ENCODE peak calls at places on chromosome 20, in four cellular contexts. X is AG09309, T is natural killer cell, K is omental fat pad. Y is an unnamed sample.

GRCh38 chr20:62370115-62370806 is 3.1 kb upstream of the LAMA5 start:
- DNase-seq in X (peak; percentile 52), T (no peak), K (no peak), Y (no peak)

GRCh38 chr20:56974499-56975250 is 291.8 kb downstream of the BMP7 start:
- DNase-seq in X (peak; percentile 28), T (no peak), K (peak; percentile 47), Y (no peak)

GRCh38 chr20:38203337-38204003 is 38.4 kb upstream of the TGM2 start:
- DNase-seq in X (no peak), T (no peak), K (no peak), Y (peak; percentile 31)

GRCh38 chr20:2701671-2702081 is 9.1 kb downstream of the EBF4 start:
- DNase-seq in X (no peak), T (no peak), K (no peak), Y (no peak)

GRCh38 chr20:58019027-58019849 is 209.2 kb downstream of the ANKRD60 start:
- DNase-seq in X (peak; percentile 58), T (no peak), K (no peak), Y (no peak)

GRCh38 chr20:17500826-17501225 is 30.4 kb downstream of the BFSP1 start:
- DNase-seq in X (no peak), T (no peak), K (no peak), Y (peak; percentile 13)

GRCh38 chr20:47198254-47198671 is 158.2 kb downstream of the ZMYND8 start:
- DNase-seq in X (no peak), T (no peak), K (no peak), Y (no peak)

GRCh38 chr20:46255440-46256104 is 52.7 kb downstream of the CDH22 start:
- DNase-seq in X (no peak), T (no peak), K (peak; percentile 48), Y (no peak)

GRCh38 chr20:20802328-20802727 is 89.9 kb upstream of the RALGAPA2 start:
- DNase-seq in X (no peak), T (no peak), K (no peak), Y (no peak)

GRCh38 chr20:21509597-21510331 is 4.1 kb downstream of the NKX2-2 start:
- DNase-seq in X (peak; percentile 17), T (no peak), K (no peak), Y (no peak)

GRCh38 chr20:62062661-62063600 is 2.8 kb downstream of the TAF4 start:
- DNase-seq in X (no peak), T (no peak), K (no peak), Y (no peak)

GRCh38 chr20:62733891-62734290 is 25.3 kb downstream of the NTSR1 start:
- DNase-seq in X (no peak), T (no peak), K (no peak), Y (peak; percentile 41)

GRCh38 chr20:57563522-57563921 is 2.6 kb downstream of the PCK1 start:
- DNase-seq in X (no peak), T (no peak), K (no peak), Y (no peak)

GRCh38 chr20:14712302-14712739 is 374.9 kb upstream of the FLRT3 start:
- DNase-seq in X (no peak), T (no peak), K (no peak), Y (no peak)

GRCh38 chr20:59828478-59829414 is 104.7 kb downstream of the SYCP2 start:
- DNase-seq in X (no peak), T (no peak), K (no peak), Y (no peak)

GRCh38 chr20:46087161-46087560 is 2.6 kb downstream of the NCOA5 start:
- DNase-seq in X (no peak), T (no peak), K (no peak), Y (no peak)

GRCh38 chr20:478010-478948 is 15.9 kb upstream of the TBC1D20 start:
- DNase-seq in X (peak; percentile 38), T (no peak), K (no peak), Y (no peak)
- TF ChIP-seq CTCF in X (no peak), T (no peak), K (no peak), Y (no peak)

DNA sequence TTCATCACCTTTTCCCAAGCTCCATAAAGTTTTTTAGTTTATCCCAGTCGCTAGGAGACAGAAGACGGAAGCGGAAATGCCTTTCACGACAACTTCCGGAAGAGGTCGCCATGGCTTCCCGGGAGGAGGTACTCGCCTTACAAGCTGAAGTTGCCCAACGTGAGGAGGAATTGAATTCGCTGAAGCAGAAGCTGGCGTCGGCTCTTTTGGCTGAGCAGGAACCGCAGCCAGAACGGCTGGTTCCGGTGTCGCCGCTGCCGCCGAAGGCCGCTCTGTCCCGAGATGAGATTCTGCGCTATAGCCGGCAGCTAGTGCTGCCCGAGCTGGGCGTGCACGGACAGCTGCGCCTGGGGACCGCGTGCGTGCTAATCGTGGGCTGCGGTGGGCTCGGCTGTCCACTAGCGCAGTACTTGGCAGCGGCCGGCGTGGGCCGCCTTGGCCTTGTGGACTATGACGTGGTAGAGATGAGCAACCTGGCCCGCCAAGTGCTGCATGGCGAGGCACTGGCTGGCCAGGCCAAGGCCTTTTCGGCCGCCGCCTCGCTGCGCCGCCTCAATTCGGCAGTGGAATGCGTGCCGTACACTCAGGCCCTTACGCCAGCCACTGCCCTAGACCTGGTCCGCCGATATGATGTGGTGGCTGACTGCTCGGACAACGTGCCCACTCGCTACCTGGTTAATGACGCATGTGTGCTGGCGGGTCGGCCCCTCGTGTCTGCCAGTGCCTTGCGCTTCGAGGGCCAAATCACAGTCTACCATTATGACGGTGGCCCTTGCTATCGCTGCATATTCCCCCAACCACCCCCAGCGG is at the start of gene MOCS3:
- DNase-seq in X (peak; percentile 78), T (peak; percentile 76), K (peak; percentile 47), Y (peak; percentile 96)
- TF ChIP-seq CTCF in X (no peak), T (no peak), K (no peak), Y (no peak)

DNA sequence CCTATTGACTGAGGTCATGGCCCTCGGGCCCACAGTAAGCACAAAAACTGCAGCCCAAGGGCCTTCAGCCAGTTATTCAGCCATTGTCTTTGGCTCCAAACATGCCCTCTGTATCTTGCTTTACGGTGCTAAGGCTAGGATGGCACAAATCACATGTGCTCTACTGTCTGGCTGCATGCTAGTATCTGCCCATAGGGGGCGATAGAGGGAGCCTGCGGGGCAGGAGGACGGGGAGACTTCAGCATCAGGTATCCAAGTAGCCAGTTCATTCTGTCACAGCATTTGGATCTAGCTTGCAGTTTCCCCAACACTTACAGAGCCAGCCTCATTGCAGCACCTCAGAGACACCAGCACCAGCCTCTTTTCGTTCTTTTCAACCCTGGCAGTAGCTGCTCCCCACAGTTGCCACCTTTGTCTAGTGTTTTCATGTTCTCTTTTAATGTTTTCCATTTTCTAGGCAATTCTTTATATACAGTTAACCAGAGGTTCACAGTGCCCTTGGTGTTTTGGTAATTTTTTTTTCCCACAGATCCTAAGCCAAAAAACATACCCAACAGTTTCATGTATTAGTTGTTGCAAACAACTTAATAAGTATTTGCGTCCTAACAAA is 705.9 kb downstream of the PTPRT start:
- DNase-seq in X (no peak), T (no peak), K (no peak), Y (no peak)
- TF ChIP-seq CTCF in X (no peak), T (no peak), K (no peak), Y (peak; percentile 46)

GRCh38 chr20:31569163-31570020 is 35.7 kb upstream of the ID1 start:
- DNase-seq in X (no peak), T (peak; percentile 67), K (peak; percentile 70), Y (no peak)
- TF ChIP-seq CTCF in X (peak; percentile 90), T (peak; percentile 80), K (no peak), Y (peak; percentile 95)

GRCh38 chr20:24452498-24453133 is 16.8 kb upstream of the SYNDIG1 start:
- DNase-seq in X (no peak), T (no peak), K (no peak), Y (no peak)
- TF ChIP-seq CTCF in X (no peak), T (no peak), K (no peak), Y (no peak)

GRCh38 chr20:53386186-53386681 is 207.4 kb downstream of the ZNF217 start:
- DNase-seq in X (no peak), T (no peak), K (no peak), Y (no peak)

GRCh38 chr20:53381568-53382262 is 211.9 kb downstream of the ZNF217 start:
- DNase-seq in X (no peak), T (no peak), K (no peak), Y (no peak)

GRCh38 chr20:53384392-53384791 is 209.2 kb downstream of the ZNF217 start:
- DNase-seq in X (no peak), T (no peak), K (no peak), Y (no peak)

GRCh38 chr20:53387983-53388675 is 205.5 kb downstream of the ZNF217 start:
- DNase-seq in X (no peak), T (no peak), K (no peak), Y (no peak)

DNA sequence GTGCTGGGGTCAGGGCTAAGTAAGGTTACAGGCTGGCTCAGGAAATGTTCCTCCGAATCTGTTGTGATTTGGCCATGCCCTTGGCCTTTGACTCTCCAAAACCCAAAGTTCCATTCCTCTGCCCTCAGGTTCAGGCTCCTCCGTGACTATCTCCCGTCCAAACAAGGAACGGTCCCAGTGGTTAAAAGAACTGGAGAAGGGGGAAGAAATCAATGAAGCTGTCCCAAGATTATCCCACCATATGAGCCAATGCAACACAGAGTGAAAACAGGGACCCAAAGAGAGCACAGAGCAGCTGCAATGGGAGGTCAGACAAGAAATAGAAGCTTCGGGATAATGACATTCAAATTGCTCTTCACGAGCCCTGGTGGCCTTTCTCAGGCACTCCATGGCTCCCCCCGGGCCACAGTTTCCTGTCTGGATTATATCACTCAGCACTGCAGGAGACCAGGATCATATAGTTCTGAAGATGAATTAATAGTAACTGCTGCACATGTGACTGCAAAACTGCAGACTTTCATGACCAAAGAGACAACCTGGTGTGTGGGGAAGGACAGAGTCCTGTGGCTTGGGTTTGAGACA is 211.3 kb downstream of the ZNF217 start:
- DNase-seq in X (no peak), T (no peak), K (no peak), Y (no peak)
- TF ChIP-seq CTCF in X (no peak), T (no peak), K (no peak), Y (no peak)

GRCh38 chr20:48920527-48921167 is 864 bp upstream of the ARFGEF2 start:
- DNase-seq in X (no peak), T (peak; percentile 44), K (no peak), Y (no peak)

GRCh38 chr20:48919882-48920526 is 1.5 kb upstream of the ARFGEF2 start:
- DNase-seq in X (no peak), T (no peak), K (no peak), Y (peak; percentile 86)

GRCh38 chr20:48923149-48923718 is 1.7 kb downstream of the ARFGEF2 start:
- DNase-seq in X (no peak), T (no peak), K (no peak), Y (no peak)

GRCh38 chr20:48921168-48921882 is at the start of gene ARFGEF2:
- DNase-seq in X (no peak), T (peak; percentile 95), K (peak; percentile 88), Y (peak; percentile 93)

GRCh38 chr20:48921883-48922867 is 664 bp downstream of the ARFGEF2 start:
- DNase-seq in X (no peak), T (no peak), K (no peak), Y (peak; percentile 48)
- TF ChIP-seq CTCF in X (no peak), T (no peak), K (no peak), Y (no peak)